ENCODE peak calls at places on chromosomes 4 and X, in five cellular contexts. One of them, this sample, is unnamed.
A peak's percentile ranks its signal among the peaks of the same experiment; 100 is the strongest.

GRCh38 chr4:3739577-3739976 is 26.6 kb upstream of the ADRA2C start:
- DNase-seq in stimulated activated CD4-positive, alpha-beta T cell treated with anti-CD3 and anti-CD28 coated beads, Interleukin-15, amount 100 ng/mL, for 24 hours: no peak
- DNase-seq in NCI-H1436: no peak
- DNase-seq in LoVo: no peak
- DNase-seq in EL: no peak
- DNase-seq in this sample: no peak

GRCh38 chrX:27997641-27998040 is 16.4 kb upstream of the DCAF8L1 start:
- DNase-seq in stimulated activated CD4-positive, alpha-beta T cell treated with anti-CD3 and anti-CD28 coated beads, Interleukin-15, amount 100 ng/mL, for 24 hours: no peak
- DNase-seq in NCI-H1436: no peak
- DNase-seq in LoVo: no peak
- DNase-seq in EL: no peak
- DNase-seq in this sample: no peak

GRCh38 chr4:168409089-168409801 is 71.0 kb downstream of the DDX60L start:
- DNase-seq in stimulated activated CD4-positive, alpha-beta T cell treated with anti-CD3 and anti-CD28 coated beads, Interleukin-15, amount 100 ng/mL, for 24 hours: no peak
- DNase-seq in NCI-H1436: no peak
- DNase-seq in LoVo: no peak
- DNase-seq in EL: peak; percentile 70
- DNase-seq in this sample: no peak

GRCh38 chr4:1505511-1506451 is 99.5 kb upstream of the NKX1-1 start:
- DNase-seq in stimulated activated CD4-positive, alpha-beta T cell treated with anti-CD3 and anti-CD28 coated beads, Interleukin-15, amount 100 ng/mL, for 24 hours: no peak
- DNase-seq in NCI-H1436: no peak
- DNase-seq in LoVo: no peak
- DNase-seq in EL: no peak
- DNase-seq in this sample: no peak

GRCh38 chr4:159035570-159035969 is 67.3 kb upstream of the RAPGEF2 start:
- DNase-seq in stimulated activated CD4-positive, alpha-beta T cell treated with anti-CD3 and anti-CD28 coated beads, Interleukin-15, amount 100 ng/mL, for 24 hours: no peak
- DNase-seq in NCI-H1436: no peak
- DNase-seq in LoVo: no peak
- DNase-seq in EL: no peak
- DNase-seq in this sample: no peak

GRCh38 chrX:9865804-9866471 is 79.7 kb downstream of the SHROOM2 start:
- DNase-seq in stimulated activated CD4-positive, alpha-beta T cell treated with anti-CD3 and anti-CD28 coated beads, Interleukin-15, amount 100 ng/mL, for 24 hours: no peak
- DNase-seq in NCI-H1436: no peak
- DNase-seq in LoVo: no peak
- DNase-seq in EL: no peak
- DNase-seq in this sample: no peak

GRCh38 chrX:107454302-107454701 is 4.8 kb downstream of the FRMPD3 start:
- DNase-seq in stimulated activated CD4-positive, alpha-beta T cell treated with anti-CD3 and anti-CD28 coated beads, Interleukin-15, amount 100 ng/mL, for 24 hours: peak; percentile 50
- DNase-seq in NCI-H1436: no peak
- DNase-seq in LoVo: peak; percentile 54
- DNase-seq in EL: peak; percentile 6
- DNase-seq in this sample: no peak

GRCh38 chr4:15233626-15234025 is 194.2 kb upstream of the C1QTNF7 start:
- DNase-seq in stimulated activated CD4-positive, alpha-beta T cell treated with anti-CD3 and anti-CD28 coated beads, Interleukin-15, amount 100 ng/mL, for 24 hours: peak; percentile 23
- DNase-seq in NCI-H1436: no peak
- DNase-seq in LoVo: no peak
- DNase-seq in EL: peak; percentile 6
- DNase-seq in this sample: no peak

GRCh38 chr4:72084587-72085011 is 52.8 kb downstream of the NPFFR2 start:
- DNase-seq in stimulated activated CD4-positive, alpha-beta T cell treated with anti-CD3 and anti-CD28 coated beads, Interleukin-15, amount 100 ng/mL, for 24 hours: no peak
- DNase-seq in NCI-H1436: no peak
- DNase-seq in LoVo: no peak
- DNase-seq in EL: no peak
- DNase-seq in this sample: no peak

GRCh38 chrX:119758682-119759332 is 419 bp downstream of the SOWAHD start:
- DNase-seq in stimulated activated CD4-positive, alpha-beta T cell treated with anti-CD3 and anti-CD28 coated beads, Interleukin-15, amount 100 ng/mL, for 24 hours: peak; percentile 47
- DNase-seq in NCI-H1436: peak; percentile 15
- DNase-seq in LoVo: no peak
- DNase-seq in EL: no peak
- DNase-seq in this sample: no peak

GRCh38 chrX:119228506-119229290 is 7.4 kb upstream of the PGRMC1 start:
- DNase-seq in stimulated activated CD4-positive, alpha-beta T cell treated with anti-CD3 and anti-CD28 coated beads, Interleukin-15, amount 100 ng/mL, for 24 hours: no peak
- DNase-seq in NCI-H1436: no peak
- DNase-seq in LoVo: no peak
- DNase-seq in EL: peak; percentile 87
- DNase-seq in this sample: no peak

GRCh38 chr4:71772592-71772991 is 11.3 kb downstream of the GC start:
- DNase-seq in stimulated activated CD4-positive, alpha-beta T cell treated with anti-CD3 and anti-CD28 coated beads, Interleukin-15, amount 100 ng/mL, for 24 hours: no peak
- DNase-seq in NCI-H1436: no peak
- DNase-seq in LoVo: no peak
- DNase-seq in EL: no peak
- DNase-seq in this sample: no peak

GRCh38 chr4:55770662-55771061 is 48.9 kb upstream of the EXOC1L start:
- DNase-seq in stimulated activated CD4-positive, alpha-beta T cell treated with anti-CD3 and anti-CD28 coated beads, Interleukin-15, amount 100 ng/mL, for 24 hours: no peak
- DNase-seq in NCI-H1436: no peak
- DNase-seq in LoVo: no peak
- DNase-seq in EL: no peak
- DNase-seq in this sample: no peak

GRCh38 chr4:5992171-5993062 is 25.8 kb downstream of the C4orf50 start:
- DNase-seq in stimulated activated CD4-positive, alpha-beta T cell treated with anti-CD3 and anti-CD28 coated beads, Interleukin-15, amount 100 ng/mL, for 24 hours: no peak
- DNase-seq in NCI-H1436: peak; percentile 77
- DNase-seq in LoVo: no peak
- DNase-seq in EL: no peak
- DNase-seq in this sample: peak; percentile 41

GRCh38 chr4:8514391-8514790 is 65.8 kb upstream of the GPR78 start:
- DNase-seq in stimulated activated CD4-positive, alpha-beta T cell treated with anti-CD3 and anti-CD28 coated beads, Interleukin-15, amount 100 ng/mL, for 24 hours: no peak
- DNase-seq in NCI-H1436: no peak
- DNase-seq in LoVo: no peak
- DNase-seq in EL: no peak
- DNase-seq in this sample: no peak

GRCh38 chr4:173420324-173420752 is 21.4 kb upstream of the SCRG1 start:
- DNase-seq in stimulated activated CD4-positive, alpha-beta T cell treated with anti-CD3 and anti-CD28 coated beads, Interleukin-15, amount 100 ng/mL, for 24 hours: no peak
- DNase-seq in NCI-H1436: peak; percentile 34
- DNase-seq in LoVo: peak; percentile 26
- DNase-seq in EL: peak; percentile 19
- DNase-seq in this sample: no peak

GRCh38 chr4:68948985-68949384 is 2.6 kb downstream of the UGT2A3 start:
- DNase-seq in stimulated activated CD4-positive, alpha-beta T cell treated with anti-CD3 and anti-CD28 coated beads, Interleukin-15, amount 100 ng/mL, for 24 hours: no peak
- DNase-seq in NCI-H1436: no peak
- DNase-seq in LoVo: no peak
- DNase-seq in EL: no peak
- DNase-seq in this sample: no peak

GRCh38 chrX:46722742-46723568 is 36.0 kb downstream of the SLC9A7 start:
- DNase-seq in stimulated activated CD4-positive, alpha-beta T cell treated with anti-CD3 and anti-CD28 coated beads, Interleukin-15, amount 100 ng/mL, for 24 hours: no peak
- DNase-seq in NCI-H1436: no peak
- DNase-seq in LoVo: no peak
- DNase-seq in EL: peak; percentile 13
- DNase-seq in this sample: no peak

GRCh38 chr4:122541996-122542395 is 78.9 kb downstream of the IL21 start:
- DNase-seq in stimulated activated CD4-positive, alpha-beta T cell treated with anti-CD3 and anti-CD28 coated beads, Interleukin-15, amount 100 ng/mL, for 24 hours: no peak
- DNase-seq in NCI-H1436: no peak
- DNase-seq in LoVo: no peak
- DNase-seq in EL: no peak
- DNase-seq in this sample: no peak

GRCh38 chr4:173318648-173319211 is 15.4 kb downstream of the HMGB2 start:
- DNase-seq in stimulated activated CD4-positive, alpha-beta T cell treated with anti-CD3 and anti-CD28 coated beads, Interleukin-15, amount 100 ng/mL, for 24 hours: no peak
- DNase-seq in NCI-H1436: peak; percentile 66
- DNase-seq in LoVo: peak; percentile 38
- DNase-seq in EL: peak; percentile 47
- DNase-seq in this sample: peak; percentile 35

This sample was measured in NCI-H1105.